ENCODE peak calls at places on chromosomes 5 and 9, in five cellular contexts. One of them, this sample, is unnamed.

GRCh38 chr5:234450-234849 is 16.3 kb downstream of the SDHA start:
- DNase-seq in MG63: no peak
- DNase-seq in sigmoid colon: no peak
- DNase-seq in LNCaP clone FGC: no peak
- DNase-seq in iPS DF 6.9: no peak
- DNase-seq in this sample: no peak

GRCh38 chr9:5639816-5640215 is 10.9 kb downstream of the RIC1 start:
- DNase-seq in sigmoid colon: no peak
- DNase-seq in iPS DF 6.9: no peak
- DNase-seq in MG63: no peak
- DNase-seq in LNCaP clone FGC: no peak
- DNase-seq in this sample: no peak

GRCh38 chr5:114120166-114120565 is 241.7 kb upstream of the KCNN2 start:
- DNase-seq in LNCaP clone FGC: peak
- DNase-seq in sigmoid colon: no peak
- DNase-seq in iPS DF 6.9: no peak
- DNase-seq in MG63: no peak
- DNase-seq in this sample: no peak

GRCh38 chr5:40700116-40700822 is 20.6 kb downstream of the PTGER4 start:
- DNase-seq in sigmoid colon: no peak
- DNase-seq in iPS DF 6.9: no peak
- DNase-seq in MG63: no peak
- DNase-seq in LNCaP clone FGC: no peak
- DNase-seq in this sample: no peak

GRCh38 chr9:122179690-122180074 is 20.0 kb downstream of the MORN5 start:
- DNase-seq in LNCaP clone FGC: no peak
- DNase-seq in MG63: no peak
- DNase-seq in iPS DF 6.9: no peak
- DNase-seq in sigmoid colon: no peak
- DNase-seq in this sample: peak

GRCh38 chr9:129853614-129854013 is 18.4 kb downstream of the USP20 start:
- DNase-seq in iPS DF 6.9: no peak
- DNase-seq in sigmoid colon: no peak
- DNase-seq in MG63: no peak
- DNase-seq in LNCaP clone FGC: no peak
- DNase-seq in this sample: no peak

GRCh38 chr5:135880278-135880677 is 15.4 kb downstream of the IL9 start:
- DNase-seq in iPS DF 6.9: peak
- DNase-seq in LNCaP clone FGC: no peak
- DNase-seq in sigmoid colon: no peak
- DNase-seq in MG63: peak
- DNase-seq in this sample: no peak

GRCh38 chr5:51185985-51186384 is 197.3 kb upstream of the ISL1 start:
- DNase-seq in iPS DF 6.9: no peak
- DNase-seq in MG63: no peak
- DNase-seq in LNCaP clone FGC: no peak
- DNase-seq in sigmoid colon: no peak
- DNase-seq in this sample: no peak

GRCh38 chr5:72202331-72202825 is 95.1 kb downstream of the MAP1B start:
- DNase-seq in sigmoid colon: no peak
- DNase-seq in iPS DF 6.9: no peak
- DNase-seq in MG63: no peak
- DNase-seq in LNCaP clone FGC: no peak
- DNase-seq in this sample: no peak

GRCh38 chr5:125137535-125137934 is 391.1 kb upstream of the ZNF608 start:
- DNase-seq in MG63: no peak
- DNase-seq in sigmoid colon: no peak
- DNase-seq in LNCaP clone FGC: no peak
- DNase-seq in iPS DF 6.9: no peak
- DNase-seq in this sample: no peak

GRCh38 chr9:77779010-77779409 is 130.9 kb upstream of the GNA14 start:
- DNase-seq in sigmoid colon: no peak
- DNase-seq in LNCaP clone FGC: no peak
- DNase-seq in iPS DF 6.9: no peak
- DNase-seq in MG63: no peak
- DNase-seq in this sample: no peak

GRCh38 chr9:29773676-29774075 is 2200.4 kb upstream of the C9orf72 start:
- DNase-seq in iPS DF 6.9: no peak
- DNase-seq in sigmoid colon: no peak
- DNase-seq in MG63: no peak
- DNase-seq in LNCaP clone FGC: no peak
- DNase-seq in this sample: no peak

GRCh38 chr9:89363921-89364663 is 45.8 kb downstream of the SECISBP2 start:
- DNase-seq in sigmoid colon: peak
- DNase-seq in iPS DF 6.9: no peak
- DNase-seq in LNCaP clone FGC: no peak
- DNase-seq in MG63: no peak
- DNase-seq in this sample: no peak

GRCh38 chr5:76114192-76114795 is 31.1 kb downstream of the SV2C start:
- DNase-seq in iPS DF 6.9: no peak
- DNase-seq in LNCaP clone FGC: peak
- DNase-seq in sigmoid colon: no peak
- DNase-seq in MG63: no peak
- DNase-seq in this sample: no peak

GRCh38 chr5:102924963-102925362 is 169.9 kb downstream of the PAM start:
- DNase-seq in MG63: no peak
- DNase-seq in LNCaP clone FGC: no peak
- DNase-seq in iPS DF 6.9: no peak
- DNase-seq in sigmoid colon: no peak
- DNase-seq in this sample: no peak

GRCh38 chr9:81874926-81875325 is 53.3 kb upstream of the SPATA31D4 start:
- DNase-seq in iPS DF 6.9: no peak
- DNase-seq in sigmoid colon: no peak
- DNase-seq in LNCaP clone FGC: peak
- DNase-seq in MG63: peak
- DNase-seq in this sample: no peak

GRCh38 chr5:16776611-16777251 is 159.4 kb downstream of the MYO10 start:
- DNase-seq in LNCaP clone FGC: peak
- DNase-seq in iPS DF 6.9: no peak
- DNase-seq in MG63: no peak
- DNase-seq in sigmoid colon: no peak
- DNase-seq in this sample: no peak

GRCh38 chr5:32298056-32298420 is 14.7 kb downstream of the MTMR12 start:
- DNase-seq in sigmoid colon: no peak
- DNase-seq in MG63: no peak
- DNase-seq in LNCaP clone FGC: no peak
- DNase-seq in iPS DF 6.9: no peak
- DNase-seq in this sample: no peak

GRCh38 chr5:159051431-159052281 is 48.1 kb downstream of the EBF1 start:
- DNase-seq in MG63: peak
- DNase-seq in iPS DF 6.9: no peak
- DNase-seq in LNCaP clone FGC: no peak
- DNase-seq in sigmoid colon: peak
- DNase-seq in this sample: no peak

GRCh38 chr5:159050408-159051091 is 49.2 kb downstream of the EBF1 start:
- DNase-seq in MG63: peak
- DNase-seq in sigmoid colon: no peak
- DNase-seq in LNCaP clone FGC: no peak
- DNase-seq in iPS DF 6.9: no peak
- DNase-seq in this sample: no peak

GRCh38 chr5:159048298-159048697 is 51.4 kb downstream of the EBF1 start:
- DNase-seq in iPS DF 6.9: no peak
- DNase-seq in sigmoid colon: no peak
- DNase-seq in MG63: no peak
- DNase-seq in LNCaP clone FGC: no peak
- DNase-seq in this sample: no peak

GRCh38 chr5:159052282-159053011 is 47.3 kb downstream of the EBF1 start:
- DNase-seq in sigmoid colon: no peak
- DNase-seq in MG63: no peak
- DNase-seq in iPS DF 6.9: no peak
- DNase-seq in LNCaP clone FGC: no peak
- DNase-seq in this sample: no peak

GRCh38 chr5:159049844-159050318 is 49.8 kb downstream of the EBF1 start:
- DNase-seq in sigmoid colon: no peak
- DNase-seq in LNCaP clone FGC: no peak
- DNase-seq in iPS DF 6.9: no peak
- DNase-seq in MG63: no peak
- DNase-seq in this sample: no peak
- H3K4me3 ChIP-seq in sigmoid colon: peak
- H3K4me3 ChIP-seq in LNCaP clone FGC: no peak
- H3K4me3 ChIP-seq in iPS DF 6.9: no peak
- H3K4me3 ChIP-seq in MG63: no peak
- H3K4me3 ChIP-seq in this sample: no peak

DNA sequence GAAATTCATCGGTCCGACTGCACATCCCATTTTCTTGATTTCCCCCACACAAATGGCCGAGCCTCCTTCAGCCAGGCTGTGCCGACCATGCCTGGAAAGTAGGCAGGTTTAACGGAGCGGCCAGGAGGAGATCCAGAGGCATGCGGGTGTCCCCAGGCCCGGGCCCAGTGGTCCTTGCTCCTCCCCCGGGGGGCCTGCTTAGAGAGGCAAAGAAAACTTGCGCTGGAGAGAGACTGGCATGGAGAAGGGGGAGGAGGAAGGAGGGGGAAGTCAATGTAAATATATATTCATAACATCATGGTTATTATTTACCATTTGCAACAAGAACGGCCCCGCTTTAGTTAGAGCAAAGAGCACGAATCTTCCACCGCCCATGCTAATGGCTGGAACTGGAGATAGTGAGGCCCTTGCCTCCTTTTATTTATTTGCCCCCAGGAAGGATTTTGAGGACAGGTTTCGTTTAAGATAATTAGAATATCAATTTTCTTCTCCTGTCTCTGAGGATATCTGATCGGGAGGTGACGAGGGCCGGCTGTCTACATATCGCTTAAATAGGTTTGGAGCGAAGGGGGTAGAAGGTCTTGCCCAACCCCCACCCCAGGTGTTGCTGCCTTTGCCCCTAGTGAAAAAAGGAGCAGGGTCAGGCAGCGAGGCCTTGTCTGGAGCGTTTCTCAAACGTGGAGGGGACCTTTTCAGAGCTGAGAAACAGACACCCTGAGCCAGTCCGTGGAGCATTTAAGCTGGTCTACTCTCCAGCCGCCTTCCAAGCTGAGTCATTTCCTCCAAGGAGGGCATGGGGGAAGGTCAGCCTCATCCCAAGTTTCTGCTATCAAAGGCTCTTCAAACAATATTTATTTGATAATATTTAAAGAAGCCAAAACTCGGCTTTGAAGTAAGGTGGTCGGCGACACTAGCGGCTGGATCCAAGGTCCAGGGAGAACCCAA is 2.5 kb downstream of the BARHL1 start:
- DNase-seq in iPS DF 6.9: no peak
- DNase-seq in sigmoid colon: no peak
- DNase-seq in LNCaP clone FGC: no peak
- DNase-seq in MG63: peak
- DNase-seq in this sample: no peak
- H3K4me3 ChIP-seq in iPS DF 6.9: no peak
- H3K4me3 ChIP-seq in sigmoid colon: no peak
- H3K4me3 ChIP-seq in LNCaP clone FGC: no peak
- H3K4me3 ChIP-seq in MG63: no peak
- H3K4me3 ChIP-seq in this sample: no peak

GRCh38 chr9:35909274-35909673 is at the start of gene SPAAR:
- DNase-seq in MG63: no peak
- DNase-seq in LNCaP clone FGC: no peak
- DNase-seq in sigmoid colon: no peak
- DNase-seq in iPS DF 6.9: no peak
- DNase-seq in this sample: no peak
- H3K4me3 ChIP-seq in MG63: peak
- H3K4me3 ChIP-seq in LNCaP clone FGC: no peak
- H3K4me3 ChIP-seq in sigmoid colon: peak
- H3K4me3 ChIP-seq in iPS DF 6.9: no peak
- H3K4me3 ChIP-seq in this sample: no peak

GRCh38 chr9:34985311-34985899 is 4.1 kb upstream of the DNAJB5 start:
- DNase-seq in MG63: peak
- DNase-seq in sigmoid colon: no peak
- DNase-seq in LNCaP clone FGC: no peak
- DNase-seq in iPS DF 6.9: no peak
- DNase-seq in this sample: peak

GRCh38 chr9:34989056-34989945 is at the start of gene DNAJB5:
- DNase-seq in MG63: peak
- DNase-seq in LNCaP clone FGC: peak
- DNase-seq in sigmoid colon: peak
- DNase-seq in iPS DF 6.9: peak
- DNase-seq in this sample: peak

GRCh38 chr9:34988218-34989055 is 1.1 kb upstream of the DNAJB5 start:
- DNase-seq in MG63: no peak
- DNase-seq in sigmoid colon: no peak
- DNase-seq in iPS DF 6.9: no peak
- DNase-seq in LNCaP clone FGC: no peak
- DNase-seq in this sample: no peak

GRCh38 chr9:34986541-34987047 is 3.0 kb upstream of the DNAJB5 start:
- DNase-seq in sigmoid colon: no peak
- DNase-seq in LNCaP clone FGC: no peak
- DNase-seq in iPS DF 6.9: no peak
- DNase-seq in MG63: no peak
- DNase-seq in this sample: no peak

DNA sequence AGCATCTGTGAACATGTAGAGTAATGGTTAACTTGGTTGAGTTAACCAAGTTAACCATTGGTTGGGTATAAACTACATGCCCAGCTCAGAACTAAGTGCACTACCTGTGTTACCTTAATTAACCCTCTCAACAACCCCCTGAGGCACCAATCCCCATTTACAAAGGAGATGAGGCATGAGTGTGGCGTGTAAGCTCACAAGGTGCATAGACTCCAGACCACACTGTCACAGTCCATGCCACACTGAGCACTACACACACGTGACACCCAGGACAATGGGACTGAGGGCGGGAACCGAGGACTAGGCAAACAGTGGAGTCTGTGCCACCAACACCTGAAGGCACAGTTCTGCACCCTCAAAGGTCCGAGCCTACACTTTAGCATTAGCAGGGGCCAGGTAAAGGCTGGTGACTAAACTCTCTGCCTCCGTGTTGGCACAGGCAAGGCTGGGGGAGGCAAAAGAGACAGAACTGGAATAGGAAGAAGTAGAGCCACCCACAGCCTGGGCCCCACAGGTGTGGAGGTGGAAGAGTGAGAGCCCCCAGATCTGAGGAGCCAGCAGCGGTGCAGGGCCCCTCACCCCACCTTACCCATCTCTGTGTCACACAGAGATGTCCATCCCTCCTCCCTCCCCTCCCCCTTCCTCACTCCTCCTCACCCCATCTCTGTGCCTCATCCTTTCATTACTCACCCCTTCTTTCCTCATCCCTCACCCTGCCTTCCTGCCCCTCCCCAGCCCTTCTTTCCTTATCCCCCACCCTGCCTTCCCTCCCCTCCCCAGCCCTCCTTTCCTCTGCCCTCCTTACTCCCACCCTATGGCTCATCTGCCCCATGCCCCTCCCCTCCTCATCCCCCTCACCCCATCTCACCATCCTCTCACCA is 2.1 kb upstream of the DNAJB5 start:
- DNase-seq in LNCaP clone FGC: no peak
- DNase-seq in MG63: no peak
- DNase-seq in iPS DF 6.9: no peak
- DNase-seq in sigmoid colon: no peak
- DNase-seq in this sample: no peak
- H3K4me3 ChIP-seq in LNCaP clone FGC: no peak
- H3K4me3 ChIP-seq in MG63: no peak
- H3K4me3 ChIP-seq in iPS DF 6.9: no peak
- H3K4me3 ChIP-seq in sigmoid colon: no peak
- H3K4me3 ChIP-seq in this sample: no peak

GRCh38 chr5:123036391-123037103 is at the start of gene PPIC:
- DNase-seq in iPS DF 6.9: no peak
- DNase-seq in MG63: peak
- DNase-seq in LNCaP clone FGC: peak
- DNase-seq in sigmoid colon: peak
- DNase-seq in this sample: peak
- H3K4me3 ChIP-seq in iPS DF 6.9: peak
- H3K4me3 ChIP-seq in MG63: peak
- H3K4me3 ChIP-seq in LNCaP clone FGC: peak
- H3K4me3 ChIP-seq in sigmoid colon: peak
- H3K4me3 ChIP-seq in this sample: peak

GRCh38 chr9:127186799-127187198 is 64.4 kb upstream of the ANGPTL2 start:
- DNase-seq in MG63: no peak
- DNase-seq in iPS DF 6.9: no peak
- DNase-seq in sigmoid colon: no peak
- DNase-seq in LNCaP clone FGC: no peak
- DNase-seq in this sample: no peak
- H3K4me3 ChIP-seq in MG63: no peak
- H3K4me3 ChIP-seq in iPS DF 6.9: no peak
- H3K4me3 ChIP-seq in sigmoid colon: no peak
- H3K4me3 ChIP-seq in LNCaP clone FGC: no peak
- H3K4me3 ChIP-seq in this sample: no peak

This sample was measured in Caco-2.